ENCODE peak calls at places on chromosomes 2 and 18, in ten cellular contexts. Q, H, W, A, B, I, D, O, P and G are unnamed samples.

GRCh38 chr2:216017365-216017764 is 4.0 kb upstream of the MREG start:
- DNase-seq in Q (no peak), H (no peak), W (no peak), A (no peak), B (no peak), I (no peak), D (no peak), O (no peak), P (peak), G (no peak)

GRCh38 chr2:51039581-51039980 is 7.6 kb upstream of the NRXN1 start:
- DNase-seq in Q (no peak), H (no peak), W (no peak), A (no peak), B (no peak), I (no peak), D (no peak), O (no peak), P (no peak), G (no peak)

GRCh38 chr18:54873884-54874255 is 45.6 kb downstream of the RAB27B start:
- DNase-seq in Q (no peak), H (no peak), W (no peak), A (no peak), B (no peak), I (no peak), D (no peak), O (no peak), P (no peak), G (no peak)

GRCh38 chr2:64268330-64268729 is 124.1 kb upstream of the PELI1 start:
- DNase-seq in Q (no peak), H (peak), W (no peak), A (no peak), B (peak), I (no peak), D (no peak), O (no peak), P (no peak), G (peak)

GRCh38 chr2:23285076-23285795 is 99.7 kb upstream of the KLHL29 start:
- DNase-seq in Q (no peak), H (no peak), W (no peak), A (no peak), B (no peak), I (no peak), D (no peak), O (no peak), P (no peak), G (no peak)

GRCh38 chr2:152718909-152719645 is 657 bp downstream of the ARL6IP6 start:
- DNase-seq in Q (peak), H (peak), W (no peak), A (peak), B (peak), I (peak), D (no peak), O (peak), P (peak), G (peak)

GRCh38 chr18:11272516-11272915 is 123.1 kb upstream of the PIEZO2 start:
- DNase-seq in Q (no peak), H (no peak), W (no peak), A (no peak), B (no peak), I (no peak), D (no peak), O (no peak), P (no peak), G (no peak)

GRCh38 chr2:215764441-215765048 is 248.8 kb downstream of the MREG start:
- DNase-seq in Q (no peak), H (no peak), W (no peak), A (no peak), B (peak), I (peak), D (no peak), O (no peak), P (peak), G (peak)

GRCh38 chr2:225122582-225123486 is 80.6 kb upstream of the DOCK10 start:
- DNase-seq in Q (peak), H (no peak), W (no peak), A (peak), B (peak), I (no peak), D (peak), O (no peak), P (peak), G (peak)

GRCh38 chr2:98474979-98475632 is 30.4 kb downstream of the INPP4A start:
- DNase-seq in Q (no peak), H (no peak), W (no peak), A (no peak), B (no peak), I (no peak), D (no peak), O (no peak), P (no peak), G (no peak)

GRCh38 chr2:109331864-109332848 is 203.2 kb downstream of the SH3RF3 start:
- DNase-seq in Q (no peak), H (peak), W (peak), A (peak), B (peak), I (no peak), D (peak), O (peak), P (peak), G (no peak)

GRCh38 chr18:23143871-23144270 is 8.6 kb downstream of the CABLES1 start:
- DNase-seq in Q (no peak), H (peak), W (peak), A (no peak), B (peak), I (no peak), D (peak), O (no peak), P (no peak), G (peak)

GRCh38 chr18:11147962-11148654 is 1.3 kb downstream of the PIEZO2 start:
- DNase-seq in Q (no peak), H (no peak), W (no peak), A (no peak), B (peak), I (no peak), D (peak), O (no peak), P (no peak), G (peak)

GRCh38 chr18:79507076-79507545 is 111.4 kb downstream of the NFATC1 start:
- DNase-seq in Q (no peak), H (no peak), W (peak), A (no peak), B (peak), I (no peak), D (peak), O (no peak), P (peak), G (peak)

GRCh38 chr2:33024758-33025157 is 78.0 kb downstream of the LTBP1 start:
- DNase-seq in Q (no peak), H (no peak), W (no peak), A (no peak), B (no peak), I (no peak), D (no peak), O (no peak), P (no peak), G (no peak)

GRCh38 chr2:221844966-221845365 is 272.9 kb upstream of the EPHA4 start:
- DNase-seq in Q (no peak), H (no peak), W (no peak), A (no peak), B (no peak), I (no peak), D (no peak), O (no peak), P (no peak), G (no peak)

GRCh38 chr2:76985387-76986136 is 536.6 kb downstream of the LRRTM4 start:
- DNase-seq in Q (no peak), H (no peak), W (no peak), A (no peak), B (no peak), I (no peak), D (no peak), O (no peak), P (no peak), G (no peak)

GRCh38 chr2:188244383-188244782 is 47.3 kb upstream of the GULP1 start:
- DNase-seq in Q (no peak), H (no peak), W (no peak), A (no peak), B (no peak), I (no peak), D (no peak), O (peak), P (peak), G (peak)

GRCh38 chr2:96308248-96308647 is 2.9 kb upstream of the SNRNP200 start:
- DNase-seq in Q (no peak), H (no peak), W (no peak), A (no peak), B (no peak), I (no peak), D (no peak), O (no peak), P (no peak), G (no peak)

GRCh38 chr18:10406172-10406663 is 48.2 kb upstream of the APCDD1 start:
- DNase-seq in Q (no peak), H (no peak), W (no peak), A (no peak), B (no peak), I (no peak), D (no peak), O (no peak), P (no peak), G (peak)

GRCh38 chr2:40412456-40412855 is 39.4 kb downstream of the SLC8A1 start:
- DNase-seq in Q (no peak), H (peak), W (no peak), A (no peak), B (no peak), I (no peak), D (no peak), O (no peak), P (peak), G (no peak)

GRCh38 chr2:158507141-158507540 is 50.4 kb downstream of the PKP4 start:
- DNase-seq in Q (no peak), H (no peak), W (no peak), A (no peak), B (no peak), I (no peak), D (no peak), O (no peak), P (no peak), G (no peak)

GRCh38 chr2:200590090-200590489 is 4.3 kb downstream of the AOX1 start:
- DNase-seq in Q (no peak), H (no peak), W (peak), A (no peak), B (peak), I (no peak), D (no peak), O (no peak), P (peak), G (no peak)

GRCh38 chr2:9637330-9637729 is 6.5 kb upstream of the YWHAQ start:
- DNase-seq in Q (no peak), H (peak), W (no peak), A (no peak), B (peak), I (no peak), D (no peak), O (no peak), P (peak), G (peak)

GRCh38 chr2:96524482-96525210 is 11.9 kb upstream of the ARID5A start:
- DNase-seq in Q (no peak), H (no peak), W (no peak), A (no peak), B (no peak), I (no peak), D (no peak), O (no peak), P (no peak), G (no peak)

GRCh38 chr2:126448611-126449010 is 207.3 kb upstream of the GYPC start:
- DNase-seq in Q (no peak), H (no peak), W (no peak), A (no peak), B (no peak), I (no peak), D (no peak), O (no peak), P (no peak), G (no peak)

GRCh38 chr18:5625076-5625475 is 81.3 kb upstream of the EPB41L3 start:
- DNase-seq in Q (no peak), H (no peak), W (no peak), A (no peak), B (no peak), I (no peak), D (no peak), O (no peak), P (no peak), G (no peak)

GRCh38 chr18:46283268-46283667 is 179.1 kb downstream of the HAUS1 start:
- DNase-seq in Q (no peak), H (no peak), W (no peak), A (no peak), B (peak), I (no peak), D (no peak), O (no peak), P (peak), G (peak)

GRCh38 chr2:100339823-100340222 is 17.5 kb upstream of the LONRF2 start:
- DNase-seq in Q (no peak), H (no peak), W (no peak), A (no peak), B (no peak), I (no peak), D (no peak), O (no peak), P (no peak), G (no peak)